ENCODE peak calls at places on chromosomes 11 and 22, in five cellular contexts. Y, M, J, C and W are unnamed samples. For H3K27me3, the result is how much of the 10 kb centered on the place peaks cover.

GRCh38 chr22:32389685-32390084 is 22.4 kb downstream of the RTCB start:
- DNase-seq in C (no peak), J (no peak), M (peak), Y (no peak), W (peak)

GRCh38 chr11:103673773-103674172 is 362.7 kb upstream of the DDI1 start:
- DNase-seq in J (no peak), M (no peak), Y (no peak), C (no peak), W (no peak)

GRCh38 chr11:96168623-96169022 is 174.4 kb downstream of the MAML2 start:
- DNase-seq in M (no peak), C (peak), J (peak), Y (peak), W (peak)

GRCh38 chr11:103907548-103908455 is 128.6 kb upstream of the DDI1 start:
- DNase-seq in Y (no peak), C (no peak), M (no peak), J (no peak), W (peak)

GRCh38 chr11:84396521-84396920 is 1110.4 kb upstream of the CCDC90B start:
- DNase-seq in J (no peak), Y (no peak), M (no peak), C (no peak), W (no peak)

GRCh38 chr22:21952586-21953571 is at the start of gene PPM1F:
- DNase-seq in J (peak), Y (peak), C (peak), M (peak), W (peak)

GRCh38 chr11:72814831-72815618 is 814 bp downstream of the ATG16L2 start:
- DNase-seq in M (peak), J (no peak), C (peak), Y (no peak), W (peak)

GRCh38 chr11:132771746-132772145 is 760.6 kb downstream of the OPCML start:
- DNase-seq in M (no peak), J (no peak), C (no peak), Y (no peak), W (no peak)

GRCh38 chr22:23553438-23553837 is 26.7 kb downstream of the IGLL1 start:
- DNase-seq in M (no peak), J (no peak), Y (no peak), C (no peak), W (no peak)

GRCh38 chr22:41364955-41365354 is 16.8 kb upstream of the TEF start:
- DNase-seq in J (no peak), Y (no peak), C (no peak), M (no peak), W (no peak)

GRCh38 chr11:2459016-2459725 is 14.4 kb downstream of the KCNQ1 start:
- DNase-seq in J (no peak), Y (no peak), M (no peak), C (peak), W (no peak)

GRCh38 chr11:94832604-94833238 is 64.6 kb downstream of the AMOTL1 start:
- DNase-seq in M (no peak), Y (no peak), C (no peak), J (no peak), W (no peak)

GRCh38 chr11:35621620-35622019 is 3.4 kb downstream of the FJX1 start:
- DNase-seq in Y (no peak), C (no peak), J (no peak), M (no peak), W (no peak)

GRCh38 chr11:32448232-32448631 is 12.9 kb upstream of the WT1 start:
- DNase-seq in Y (no peak), M (no peak), C (no peak), J (no peak), W (no peak)

GRCh38 chr22:43151251-43152000 is at the start of gene TSPO:
- DNase-seq in Y (no peak), M (peak), C (peak), J (peak), W (no peak)

GRCh38 chr22:41939981-41940852 is 6.7 kb downstream of the CENPM start:
- DNase-seq in M (no peak), J (peak), Y (no peak), C (no peak), W (no peak)

GRCh38 chr22:45504703-45505341 is 2.1 kb downstream of the FBLN1 start:
- DNase-seq in J (no peak), Y (no peak), M (no peak), C (no peak), W (no peak)

GRCh38 chr11:111450480-111451320 is 61.5 kb downstream of the BTG4 start:
- DNase-seq in Y (no peak), M (no peak), J (no peak), C (no peak), W (no peak)

GRCh38 chr22:32426881-32427280 is 14.8 kb upstream of the RTCB start:
- DNase-seq in C (no peak), Y (no peak), M (no peak), J (no peak), W (no peak)

GRCh38 chr11:406796-407650 is 7.8 kb downstream of the SIGIRR start:
- DNase-seq in C (peak), J (peak), M (peak), Y (peak), W (peak)

GRCh38 chr11:19910931-19911330 is 198.3 kb downstream of the NAV2 start:
- DNase-seq in M (no peak), Y (no peak), J (no peak), C (no peak), W (no peak)

GRCh38 chr22:33272180-33272579 is 214.0 kb upstream of the SYN3 start:
- DNase-seq in M (no peak), C (no peak), J (no peak), Y (no peak), W (no peak)

GRCh38 chr11:102798012-102798746 is at the start of gene MMP1:
- DNase-seq in Y (peak), J (no peak), C (no peak), M (no peak), W (peak)

GRCh38 chr22:44729391-44730012 is 22.9 kb upstream of the ARHGAP8 start:
- DNase-seq in C (peak), J (peak), M (no peak), Y (no peak), W (peak)

GRCh38 chr11:95923730-95924413 is at the start of gene MTMR2:
- DNase-seq in J (peak), Y (peak), C (peak), M (peak), W (peak)

GRCh38 chr22:27726344-27726725 is 75.2 kb downstream of the MN1 start:
- DNase-seq in M (no peak), C (no peak), Y (no peak), J (no peak), W (no peak)

GRCh38 chr11:120255519-120255866 is 15.6 kb downstream of the POU2F3 start:
- DNase-seq in J (no peak), M (no peak), C (no peak), Y (no peak), W (no peak)
- H3K27me3 ChIP-seq in J (under half), M (under half), C (under half), Y (half or more), W (under half)

GRCh38 chr11:76288166-76288978 is 82.1 kb upstream of the WNT11 start:
- DNase-seq in C (no peak), Y (no peak), M (peak), J (no peak), W (no peak)
- TF ChIP-seq CTCF in C (no peak), Y (no peak), M (no peak), J (no peak), W (no peak)

GRCh38 chr11:89067264-89067663 is 1.5 kb upstream of the GRM5 start:
- DNase-seq in M (no peak), C (no peak), J (no peak), Y (no peak), W (no peak)
- H3K27me3 ChIP-seq in M (under half), C (under half), J (under half), Y (under half), W (under half)

DNA sequence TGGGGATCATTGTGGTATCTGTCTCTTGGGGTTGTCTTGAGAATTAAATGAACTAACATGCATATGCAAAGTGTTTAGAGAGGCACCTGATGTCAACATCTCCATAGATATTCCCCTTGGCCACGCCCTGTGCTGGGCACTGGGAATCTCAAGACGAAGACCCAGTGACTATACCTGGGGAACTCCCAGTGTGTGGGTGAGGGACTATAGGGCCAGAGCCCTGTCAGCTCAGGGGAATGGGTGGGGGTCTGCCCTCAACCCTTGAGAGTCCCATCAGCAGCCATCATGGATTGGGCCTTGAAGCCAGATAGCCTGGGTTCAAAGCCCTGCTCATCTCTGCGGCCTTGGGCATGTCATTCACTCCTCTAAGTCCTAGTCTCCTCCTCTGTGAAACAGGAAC is 21.6 kb upstream of the LMO1 start:
- DNase-seq in J (no peak), C (peak), Y (no peak), M (no peak), W (no peak)
- TF ChIP-seq CTCF in J (no peak), C (no peak), Y (no peak), M (no peak), W (no peak)

GRCh38 chr11:64526795-64527194 is 64.2 kb upstream of the SLC22A12 start:
- DNase-seq in Y (no peak), J (no peak), M (no peak), C (no peak), W (no peak)
- H3K27me3 ChIP-seq in Y (under half), J (under half), M (under half), C (under half), W (under half)